ENCODE peak calls at places on chromosome 10, in eight cellular contexts. B is NCI-H345; T is activated T-cell treated with anti-CD3 and anti-CD28 coated beads, Interleukin-2, amount 50 U/mL, for 24 hours; L is psoas muscle; V is heart left ventricle; O is pancreas; J is amygdala; S is astrocyte of the hippocampus. C is an unnamed sample.

GRCh38 chr10:133245439-133246235 is 8.0 kb downstream of the VENTX start:
- DNase-seq in L (no peak), T (no peak), S (no peak), O (no peak), J (no peak), V (no peak), B (no peak), C (no peak)

GRCh38 chr10:60816624-60817023 is 38.3 kb downstream of the CDK1 start:
- DNase-seq in S (peak), B (peak), O (no peak), L (no peak), J (no peak), T (no peak), V (peak), C (peak)

GRCh38 chr10:1962025-1962424 is 224.7 kb upstream of the ADARB2 start:
- DNase-seq in L (no peak), S (no peak), T (no peak), O (no peak), V (no peak), B (no peak), J (no peak), C (no peak)

GRCh38 chr10:113540845-113541553 is 11.9 kb upstream of the HABP2 start:
- DNase-seq in B (no peak), V (no peak), S (no peak), L (no peak), O (no peak), T (no peak), J (no peak), C (no peak)

GRCh38 chr10:27799046-27799445 is 53.4 kb upstream of the MKX start:
- DNase-seq in L (no peak), B (no peak), O (no peak), V (no peak), T (no peak), J (no peak), S (no peak), C (no peak)

GRCh38 chr10:67492317-67493019 is 203.5 kb downstream of the CTNNA3 start:
- DNase-seq in V (no peak), O (no peak), B (no peak), S (no peak), L (no peak), T (no peak), J (no peak), C (no peak)

GRCh38 chr10:64430690-64431323 is 909.6 kb downstream of the REEP3 start:
- DNase-seq in J (no peak), O (no peak), V (no peak), L (no peak), T (no peak), B (no peak), S (peak), C (no peak)

GRCh38 chr10:112973805-112974204 is 23.8 kb downstream of the TCF7L2 start:
- DNase-seq in B (no peak), V (no peak), O (no peak), S (no peak), J (no peak), L (no peak), T (peak), C (no peak)

GRCh38 chr10:34102237-34102673 is 712.8 kb downstream of the PARD3 start:
- DNase-seq in B (no peak), S (no peak), O (no peak), T (no peak), J (no peak), L (peak), V (peak), C (peak)

GRCh38 chr10:125141860-125142484 is 18.4 kb downstream of the CTBP2 start:
- DNase-seq in O (no peak), L (no peak), S (no peak), V (no peak), J (no peak), B (no peak), T (no peak), C (no peak)

C was measured in prostate gland.